ENCODE peak calls at places on chromosomes 4 and X, in six cellular contexts. One of them, this sample, is unnamed.
A peak's percentile ranks its signal among the peaks of the same experiment; 100 is the strongest.

GRCh38 chrX:574355-574754 is 56.2 kb upstream of the SHOX start:
- DNase-seq in psoas muscle: no peak
- DNase-seq in K562: no peak
- DNase-seq in left lung: no peak
- DNase-seq in HCT116: no peak
- DNase-seq in GM23338: no peak
- DNase-seq in this sample: no peak

GRCh38 chr4:13529130-13529919 is 15.0 kb downstream of the NKX3-2 start:
- DNase-seq in psoas muscle: no peak
- DNase-seq in K562: no peak
- DNase-seq in left lung: no peak
- DNase-seq in HCT116: no peak
- DNase-seq in GM23338: no peak
- DNase-seq in this sample: no peak

GRCh38 chr4:142984871-142985585 is 138.9 kb upstream of the INPP4B start:
- DNase-seq in psoas muscle: no peak
- DNase-seq in K562: peak; percentile 1
- DNase-seq in left lung: no peak
- DNase-seq in HCT116: peak; percentile 40
- DNase-seq in GM23338: peak; percentile 75
- DNase-seq in this sample: no peak

GRCh38 chrX:41164469-41164868 is 79.2 kb downstream of the USP9X start:
- DNase-seq in psoas muscle: no peak
- DNase-seq in K562: no peak
- DNase-seq in left lung: no peak
- DNase-seq in HCT116: no peak
- DNase-seq in GM23338: no peak
- DNase-seq in this sample: no peak

GRCh38 chrX:44036336-44036735 is 63.1 kb upstream of the NDP start:
- DNase-seq in psoas muscle: no peak
- DNase-seq in K562: no peak
- DNase-seq in left lung: no peak
- DNase-seq in HCT116: no peak
- DNase-seq in GM23338: no peak
- DNase-seq in this sample: no peak

GRCh38 chrX:140710710-140711109 is 1.2 kb downstream of the LINC00632 start:
- DNase-seq in psoas muscle: no peak
- DNase-seq in K562: no peak
- DNase-seq in left lung: no peak
- DNase-seq in HCT116: no peak
- DNase-seq in GM23338: peak; percentile 16
- DNase-seq in this sample: no peak

GRCh38 chr4:73615613-73616012 is 4.6 kb downstream of the RASSF6 start:
- DNase-seq in psoas muscle: no peak
- DNase-seq in K562: no peak
- DNase-seq in left lung: no peak
- DNase-seq in HCT116: no peak
- DNase-seq in GM23338: peak; percentile 87
- DNase-seq in this sample: no peak

GRCh38 chr4:156971168-156971601 is 414 bp downstream of the PDGFC start:
- DNase-seq in psoas muscle: peak; percentile 51
- DNase-seq in K562: no peak
- DNase-seq in left lung: peak; percentile 53
- DNase-seq in HCT116: no peak
- DNase-seq in GM23338: peak; percentile 47
- DNase-seq in this sample: peak; percentile 60

GRCh38 chr4:16812041-16812440 is 86.4 kb downstream of the LDB2 start:
- DNase-seq in psoas muscle: no peak
- DNase-seq in K562: no peak
- DNase-seq in left lung: no peak
- DNase-seq in HCT116: no peak
- DNase-seq in GM23338: no peak
- DNase-seq in this sample: no peak

GRCh38 chrX:110795645-110796510 is at the start of gene CHRDL1:
- DNase-seq in psoas muscle: peak; percentile 54
- DNase-seq in K562: no peak
- DNase-seq in left lung: peak; percentile 40
- DNase-seq in HCT116: no peak
- DNase-seq in GM23338: peak; percentile 60
- DNase-seq in this sample: peak; percentile 79

GRCh38 chr4:172650758-172651495 is 517.7 kb upstream of the GALNT7 start:
- DNase-seq in psoas muscle: no peak
- DNase-seq in K562: no peak
- DNase-seq in left lung: no peak
- DNase-seq in HCT116: no peak
- DNase-seq in GM23338: no peak
- DNase-seq in this sample: no peak

GRCh38 chrX:94058728-94059382 is 384.8 kb downstream of the FAM133A start:
- DNase-seq in psoas muscle: no peak
- DNase-seq in K562: peak; percentile 2
- DNase-seq in left lung: no peak
- DNase-seq in HCT116: no peak
- DNase-seq in GM23338: peak; percentile 54
- DNase-seq in this sample: peak; percentile 14

GRCh38 chr4:164368894-164369293 is 385.0 kb upstream of the SMIM31 start:
- DNase-seq in psoas muscle: no peak
- DNase-seq in K562: no peak
- DNase-seq in left lung: no peak
- DNase-seq in HCT116: no peak
- DNase-seq in GM23338: no peak
- DNase-seq in this sample: no peak

GRCh38 chr4:151575646-151576045 is 166.7 kb downstream of the FHIP1A start:
- DNase-seq in psoas muscle: no peak
- DNase-seq in K562: no peak
- DNase-seq in left lung: no peak
- DNase-seq in HCT116: no peak
- DNase-seq in GM23338: no peak
- DNase-seq in this sample: no peak

GRCh38 chr4:114603455-114603854 is 4.8 kb downstream of the UGT8 start:
- DNase-seq in psoas muscle: no peak
- DNase-seq in K562: no peak
- DNase-seq in left lung: no peak
- DNase-seq in HCT116: no peak
- DNase-seq in GM23338: no peak
- DNase-seq in this sample: no peak

GRCh38 chr4:165974647-165975335 is 101.8 kb downstream of the TLL1 start:
- DNase-seq in psoas muscle: no peak
- DNase-seq in K562: no peak
- DNase-seq in left lung: no peak
- DNase-seq in HCT116: no peak
- DNase-seq in GM23338: no peak
- DNase-seq in this sample: no peak

GRCh38 chr4:113760852-113761681 is 471 bp downstream of the CAMK2D start:
- DNase-seq in psoas muscle: peak; percentile 89
- DNase-seq in K562: no peak
- DNase-seq in left lung: peak; percentile 86
- DNase-seq in HCT116: no peak
- DNase-seq in GM23338: peak; percentile 78
- DNase-seq in this sample: peak; percentile 87

GRCh38 chr4:17701882-17702281 is 79.5 kb downstream of the FAM184B start:
- DNase-seq in psoas muscle: no peak
- DNase-seq in K562: no peak
- DNase-seq in left lung: no peak
- DNase-seq in HCT116: no peak
- DNase-seq in GM23338: no peak
- DNase-seq in this sample: no peak

GRCh38 chr4:127995776-127996175 is 30.6 kb downstream of the ABHD18 start:
- DNase-seq in psoas muscle: no peak
- DNase-seq in K562: no peak
- DNase-seq in left lung: peak; percentile 60
- DNase-seq in HCT116: no peak
- DNase-seq in GM23338: no peak
- DNase-seq in this sample: no peak

GRCh38 chr4:144989306-144989705 is 108.7 kb downstream of the ANAPC10 start:
- DNase-seq in psoas muscle: no peak
- DNase-seq in K562: no peak
- DNase-seq in left lung: no peak
- DNase-seq in HCT116: no peak
- DNase-seq in GM23338: no peak
- DNase-seq in this sample: no peak

GRCh38 chr4:144985536-144985935 is 112.5 kb downstream of the ANAPC10 start:
- DNase-seq in psoas muscle: no peak
- DNase-seq in K562: no peak
- DNase-seq in left lung: no peak
- DNase-seq in HCT116: no peak
- DNase-seq in GM23338: no peak
- DNase-seq in this sample: no peak

DNA sequence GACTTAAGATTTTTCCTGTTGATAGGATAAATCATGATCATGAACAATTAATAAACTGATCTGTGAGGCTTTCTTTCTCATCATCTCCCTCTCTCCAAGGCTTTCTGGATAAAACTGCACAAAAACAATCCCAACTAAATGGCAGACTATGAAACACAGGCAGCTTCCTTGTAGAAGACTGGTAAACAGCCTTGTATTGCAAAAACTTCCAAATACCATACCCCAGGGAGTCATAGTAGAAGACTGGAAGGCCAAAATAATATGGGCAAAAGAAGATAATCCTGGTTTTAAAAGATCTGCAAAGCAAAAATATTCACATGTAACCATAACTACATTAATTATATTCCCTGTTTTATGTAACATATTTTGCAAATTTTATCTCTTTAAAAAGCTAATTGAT is 113.0 kb downstream of the ANAPC10 start:
- DNase-seq in psoas muscle: no peak
- DNase-seq in K562: no peak
- DNase-seq in left lung: no peak
- DNase-seq in HCT116: no peak
- DNase-seq in GM23338: no peak
- DNase-seq in this sample: no peak
- H3K27ac ChIP-seq in psoas muscle: peak overlapping the region; percentile 23
- H3K27ac ChIP-seq in K562: no peak overlapping the region
- H3K27ac ChIP-seq in left lung: no peak overlapping the region
- H3K27ac ChIP-seq in HCT116: no peak overlapping the region
- H3K27ac ChIP-seq in GM23338: no peak overlapping the region
- H3K27ac ChIP-seq in this sample: no peak overlapping the region

DNA sequence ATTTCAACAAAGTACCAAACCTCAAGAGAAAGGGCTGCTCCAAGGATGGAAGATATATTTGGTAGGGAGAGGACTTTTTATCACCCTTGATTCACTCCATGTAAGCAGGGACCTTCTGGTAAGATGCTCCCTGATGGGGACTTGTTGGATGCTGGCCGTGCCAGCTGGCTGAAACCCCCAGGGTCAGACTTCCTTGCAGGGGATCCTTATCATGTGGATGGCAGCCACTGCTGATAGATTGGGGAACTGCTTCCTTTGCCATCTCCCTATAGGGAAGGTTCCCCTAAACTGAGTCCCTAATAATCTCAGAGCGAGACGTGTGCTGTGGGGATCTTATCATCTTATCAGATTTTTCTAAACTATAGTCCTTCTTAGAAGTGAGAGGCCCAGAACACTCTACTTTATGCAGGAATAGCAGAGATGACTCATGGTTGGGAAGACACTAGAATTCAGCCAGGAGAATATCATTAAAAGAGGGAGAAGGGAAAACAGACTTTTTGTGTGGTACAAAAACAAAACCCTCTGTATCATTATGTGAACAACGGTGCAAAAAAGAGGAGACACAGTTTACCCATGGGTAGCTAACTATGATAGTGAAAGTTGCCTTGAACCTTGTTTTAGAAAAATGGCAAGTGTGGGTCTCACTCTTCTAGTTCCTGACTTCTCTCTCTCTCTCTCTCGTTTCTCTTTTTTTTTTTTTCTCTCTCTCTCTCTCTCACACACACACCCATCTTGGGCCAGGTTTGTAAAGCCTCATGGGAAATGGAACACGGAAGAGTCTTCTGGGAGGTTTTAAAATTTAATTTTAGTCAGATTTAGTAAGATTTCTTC is 16.1 kb downstream of the RHOH start:
- DNase-seq in psoas muscle: no peak
- DNase-seq in K562: no peak
- DNase-seq in left lung: no peak
- DNase-seq in HCT116: no peak
- DNase-seq in GM23338: no peak
- DNase-seq in this sample: no peak
- H3K4me1 ChIP-seq in psoas muscle: no peaks in the 10 kb centered on the region
- H3K4me1 ChIP-seq in K562: peaks cover 28% of the 10 kb centered on the region
- H3K4me1 ChIP-seq in left lung: peaks cover 15% of the 10 kb centered on the region
- H3K4me1 ChIP-seq in HCT116: no peaks in the 10 kb centered on the region
- H3K4me1 ChIP-seq in GM23338: peaks cover 8% of the 10 kb centered on the region
- H3K4me1 ChIP-seq in this sample: no peaks in the 10 kb centered on the region

GRCh38 chr4:122129061-122129460 is 23.1 kb upstream of the BLTP1 start:
- DNase-seq in psoas muscle: no peak
- DNase-seq in K562: no peak
- DNase-seq in left lung: no peak
- DNase-seq in HCT116: no peak
- DNase-seq in GM23338: no peak
- DNase-seq in this sample: no peak
- H3K27me3 ChIP-seq in psoas muscle: no peaks in the 10 kb centered on the region
- H3K27me3 ChIP-seq in K562: peaks cover 4% of the 10 kb centered on the region
- H3K27me3 ChIP-seq in left lung: no peaks in the 10 kb centered on the region
- H3K27me3 ChIP-seq in HCT116: no peaks in the 10 kb centered on the region
- H3K27me3 ChIP-seq in GM23338: no peaks in the 10 kb centered on the region
- H3K27me3 ChIP-seq in this sample: no peaks in the 10 kb centered on the region

GRCh38 chr4:7760706-7761105 is 179.0 kb downstream of the AFAP1 start:
- DNase-seq in psoas muscle: peak; percentile 44
- DNase-seq in K562: no peak
- DNase-seq in left lung: no peak
- DNase-seq in HCT116: no peak
- DNase-seq in GM23338: no peak
- DNase-seq in this sample: peak; percentile 15
- H3K27ac ChIP-seq in psoas muscle: no peak overlapping the region
- H3K27ac ChIP-seq in K562: no peak overlapping the region
- H3K27ac ChIP-seq in left lung: no peak overlapping the region
- H3K27ac ChIP-seq in HCT116: no peak overlapping the region
- H3K27ac ChIP-seq in GM23338: no peak overlapping the region
- H3K27ac ChIP-seq in this sample: no peak overlapping the region

GRCh38 chr4:158807696-158808095 is 38.9 kb downstream of the FNIP2 start:
- DNase-seq in psoas muscle: no peak
- DNase-seq in K562: no peak
- DNase-seq in left lung: no peak
- DNase-seq in HCT116: no peak
- DNase-seq in GM23338: no peak
- DNase-seq in this sample: no peak
- H3K4me1 ChIP-seq in psoas muscle: peaks cover 79% of the 10 kb centered on the region
- H3K4me1 ChIP-seq in K562: peaks cover 38% of the 10 kb centered on the region
- H3K4me1 ChIP-seq in left lung: peaks cover 93% of the 10 kb centered on the region
- H3K4me1 ChIP-seq in HCT116: peaks cover 18% of the 10 kb centered on the region
- H3K4me1 ChIP-seq in GM23338: peaks cover 18% of the 10 kb centered on the region
- H3K4me1 ChIP-seq in this sample: peaks cover 15% of the 10 kb centered on the region

GRCh38 chr4:84501721-84502267 is 2.7 kb upstream of the NKX6-1 start:
- DNase-seq in psoas muscle: no peak
- DNase-seq in K562: no peak
- DNase-seq in left lung: no peak
- DNase-seq in HCT116: no peak
- DNase-seq in GM23338: peak; percentile 51
- DNase-seq in this sample: no peak
- H3K27me3 ChIP-seq in psoas muscle: peaks cover 51% of the 10 kb centered on the region
- H3K27me3 ChIP-seq in K562: peaks cover 49% of the 10 kb centered on the region
- H3K27me3 ChIP-seq in left lung: peaks cover 97% of the 10 kb centered on the region
- H3K27me3 ChIP-seq in HCT116: no peaks in the 10 kb centered on the region
- H3K27me3 ChIP-seq in GM23338: peaks cover 80% of the 10 kb centered on the region
- H3K27me3 ChIP-seq in this sample: peaks cover 6% of the 10 kb centered on the region

GRCh38 chr4:77692847-77693432 is 87.3 kb downstream of the CXCL13 start:
- DNase-seq in psoas muscle: no peak
- DNase-seq in K562: no peak
- DNase-seq in left lung: no peak
- DNase-seq in HCT116: no peak
- DNase-seq in GM23338: peak; percentile 34
- DNase-seq in this sample: no peak
- H3K27ac ChIP-seq in psoas muscle: no peak overlapping the region
- H3K27ac ChIP-seq in K562: no peak overlapping the region
- H3K27ac ChIP-seq in left lung: no peak overlapping the region
- H3K27ac ChIP-seq in HCT116: no peak overlapping the region
- H3K27ac ChIP-seq in GM23338: no peak overlapping the region
- H3K27ac ChIP-seq in this sample: no peak overlapping the region

This sample was measured in right cardiac atrium.